ENCODE peak calls at places on chromosomes 2 and 18, in nine cellular contexts. A, L, U, T, M, E, O, Z and Y are unnamed samples.
A peak's percentile ranks its signal among the peaks of the same experiment; 100 is the strongest.

GRCh38 chr18:32530947-32531651 is 60.4 kb upstream of the GAREM1 start:
- DNase-seq in A (no peak), L (peak; percentile 78), U (no peak), T (no peak), M (no peak), E (peak; percentile 2), O (peak; percentile 51), Z (peak; percentile 36), Y (no peak)

GRCh38 chr2:118059919-118060478 is 28.3 kb upstream of the INSIG2 start:
- DNase-seq in A (no peak), L (no peak), U (no peak), T (no peak), M (no peak), E (no peak), O (peak; percentile 55), Z (peak; percentile 74), Y (no peak)

GRCh38 chr18:13451661-13452447 is 233.3 kb downstream of the LDLRAD4 start:
- DNase-seq in A (no peak), L (no peak), U (no peak), T (no peak), M (no peak), E (no peak), O (no peak), Z (no peak), Y (no peak)

GRCh38 chr2:126616606-126617069 is 39.3 kb upstream of the GYPC start:
- DNase-seq in A (no peak), L (no peak), U (no peak), T (no peak), M (no peak), E (no peak), O (no peak), Z (no peak), Y (no peak)

GRCh38 chr2:236568068-236568921 is 1.3 kb upstream of the ACKR3 start:
- DNase-seq in A (peak; percentile 69), L (no peak), U (peak; percentile 44), T (peak; percentile 48), M (peak; percentile 55), E (peak; percentile 64), O (no peak), Z (no peak), Y (no peak)

GRCh38 chr2:111923271-111923670 is 24.9 kb downstream of the MERTK start:
- DNase-seq in A (no peak), L (no peak), U (no peak), T (no peak), M (no peak), E (no peak), O (no peak), Z (peak; percentile 74), Y (no peak)

GRCh38 chr2:71925268-71926097 is 222.2 kb downstream of the CYP26B1 start:
- DNase-seq in A (no peak), L (peak; percentile 96), U (no peak), T (no peak), M (no peak), E (no peak), O (no peak), Z (no peak), Y (no peak)

GRCh38 chr2:119219873-119220272 is 3.8 kb upstream of the STEAP3 start:
- DNase-seq in A (no peak), L (no peak), U (no peak), T (no peak), M (no peak), E (no peak), O (no peak), Z (peak; percentile 62), Y (no peak)

GRCh38 chr2:28452534-28453081 is 43.3 kb upstream of the PLB1 start:
- DNase-seq in A (peak; percentile 74), L (peak; percentile 82), U (peak; percentile 85), T (peak; percentile 80), M (peak; percentile 75), E (peak; percentile 85), O (peak; percentile 56), Z (peak; percentile 27), Y (peak; percentile 49)

GRCh38 chr2:240930631-240931318 is 24.6 kb downstream of the CROCC2 start:
- DNase-seq in A (peak; percentile 7), L (no peak), U (no peak), T (peak; percentile 29), M (no peak), E (peak; percentile 1), O (no peak), Z (no peak), Y (no peak)

DNA sequence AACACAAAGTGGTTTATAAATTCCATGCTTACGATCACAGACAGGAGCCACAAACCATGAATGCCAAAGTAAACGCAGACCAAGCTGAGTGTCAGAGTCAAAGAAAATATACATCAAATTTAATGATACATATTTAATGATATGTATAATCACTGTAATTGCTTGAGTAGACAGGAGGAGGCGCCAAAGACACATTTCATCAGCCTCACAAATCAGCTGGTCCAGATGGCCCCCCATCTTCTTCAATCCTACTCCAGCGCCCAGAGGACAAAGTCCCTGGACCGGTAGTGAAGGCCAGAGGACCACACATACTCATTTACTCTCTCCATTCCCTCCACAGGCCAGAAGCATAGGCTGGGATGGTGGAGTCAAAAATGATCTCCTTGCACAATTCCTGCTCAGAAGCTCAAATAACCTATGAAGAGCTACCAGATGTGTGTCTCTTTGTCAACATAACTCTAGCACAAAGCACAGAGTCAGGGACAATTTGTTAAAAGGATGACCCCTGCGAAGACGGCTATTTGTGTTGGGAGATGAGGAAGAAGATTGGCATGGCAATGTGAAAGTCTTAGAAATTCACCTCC is 149.3 kb upstream of the PGAP1 start:
- DNase-seq in A (no peak), L (peak; percentile 52), U (no peak), T (no peak), M (no peak), E (no peak), O (peak; percentile 32), Z (no peak), Y (no peak)
- TF ChIP-seq CTCF in A (no peak), L (peak; percentile 50), U (peak; percentile 64), T (no peak), M (peak; percentile 14), E (peak; percentile 61), O (peak; percentile 41), Z (peak; percentile 47), Y (peak; percentile 38)

GRCh38 chr2:227862741-227863588 is 8.5 kb upstream of the DAW1 start:
- DNase-seq in A (no peak), L (peak; percentile 63), U (no peak), T (no peak), M (peak; percentile 34), E (peak; percentile 57), O (peak; percentile 97), Z (peak; percentile 83), Y (no peak)
- TF ChIP-seq CTCF in A (no peak), L (no peak), U (no peak), T (no peak), M (no peak), E (no peak), O (no peak), Z (peak; percentile 26), Y (no peak)

GRCh38 chr2:223545406-223545805 is 56.8 kb downstream of the SCG2 start:
- DNase-seq in A (no peak), L (no peak), U (no peak), T (no peak), M (no peak), E (no peak), O (no peak), Z (no peak), Y (no peak)
- TF ChIP-seq CTCF in A (no peak), L (no peak), U (no peak), T (no peak), M (no peak), E (no peak), O (no peak), Z (no peak), Y (no peak)

GRCh38 chr18:45014047-45014501 is 333.4 kb downstream of the SETBP1 start:
- DNase-seq in A (no peak), L (no peak), U (no peak), T (no peak), M (peak; percentile 45), E (peak; percentile 43), O (peak; percentile 73), Z (peak; percentile 82), Y (no peak)
- TF ChIP-seq CTCF in A (peak; percentile 12), L (no peak), U (peak; percentile 33), T (no peak), M (no peak), E (no peak), O (peak; percentile 34), Z (peak; percentile 33), Y (no peak)

DNA sequence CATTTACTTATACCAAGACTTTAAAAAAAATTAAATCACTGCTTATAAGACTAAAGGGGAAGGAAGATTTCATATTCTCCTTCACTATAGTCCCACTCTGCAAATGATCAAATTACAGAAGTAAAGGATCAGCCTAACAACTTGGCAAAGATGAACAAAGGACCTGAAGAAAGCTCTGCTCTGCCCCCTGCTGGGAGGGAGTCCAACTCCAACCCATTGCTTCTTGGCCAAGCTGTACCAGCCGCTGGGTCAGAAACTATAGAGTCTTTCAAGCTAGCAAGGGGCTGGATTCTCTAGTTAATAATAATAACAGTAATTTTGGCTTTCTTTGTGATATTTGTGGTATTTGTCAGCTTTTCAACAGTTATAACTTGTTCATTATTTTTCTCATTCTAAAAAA is 927.0 kb upstream of the CRIM1 start:
- DNase-seq in A (no peak), L (peak; percentile 62), U (peak; percentile 63), T (no peak), M (no peak), E (peak; percentile 40), O (peak; percentile 17), Z (no peak), Y (no peak)
- TF ChIP-seq CTCF in A (peak; percentile 38), L (peak; percentile 84), U (peak; percentile 76), T (peak; percentile 37), M (peak; percentile 10), E (peak; percentile 37), O (peak; percentile 45), Z (peak; percentile 28), Y (peak; percentile 45)

DNA sequence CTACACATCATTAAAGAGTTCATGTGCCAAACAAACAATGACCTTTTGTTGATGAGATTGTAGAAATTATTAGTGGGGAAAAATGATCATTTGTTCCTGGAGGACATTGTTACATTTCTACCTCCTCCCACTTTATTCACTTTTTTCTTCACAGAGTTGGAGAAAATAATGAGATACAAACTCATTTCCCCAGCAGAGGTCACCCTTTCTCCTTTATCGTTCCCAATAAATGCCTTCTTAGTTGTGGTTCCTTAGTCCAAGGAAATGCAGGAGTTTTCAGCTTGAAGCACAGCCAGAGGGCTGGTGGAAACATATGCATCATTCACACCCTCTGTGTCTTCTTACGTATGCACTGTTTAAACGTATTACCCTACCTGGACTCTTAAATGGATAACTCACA is 108.8 kb downstream of the SLC4A3 start:
- DNase-seq in A (no peak), L (peak; percentile 71), U (peak; percentile 47), T (no peak), M (no peak), E (peak; percentile 54), O (peak; percentile 84), Z (peak; percentile 81), Y (peak; percentile 33)
- TF ChIP-seq CTCF in A (peak; percentile 65), L (peak; percentile 34), U (peak; percentile 63), T (peak; percentile 31), M (peak; percentile 56), E (peak; percentile 67), O (peak; percentile 60), Z (peak; percentile 79), Y (peak; percentile 62)

DNA sequence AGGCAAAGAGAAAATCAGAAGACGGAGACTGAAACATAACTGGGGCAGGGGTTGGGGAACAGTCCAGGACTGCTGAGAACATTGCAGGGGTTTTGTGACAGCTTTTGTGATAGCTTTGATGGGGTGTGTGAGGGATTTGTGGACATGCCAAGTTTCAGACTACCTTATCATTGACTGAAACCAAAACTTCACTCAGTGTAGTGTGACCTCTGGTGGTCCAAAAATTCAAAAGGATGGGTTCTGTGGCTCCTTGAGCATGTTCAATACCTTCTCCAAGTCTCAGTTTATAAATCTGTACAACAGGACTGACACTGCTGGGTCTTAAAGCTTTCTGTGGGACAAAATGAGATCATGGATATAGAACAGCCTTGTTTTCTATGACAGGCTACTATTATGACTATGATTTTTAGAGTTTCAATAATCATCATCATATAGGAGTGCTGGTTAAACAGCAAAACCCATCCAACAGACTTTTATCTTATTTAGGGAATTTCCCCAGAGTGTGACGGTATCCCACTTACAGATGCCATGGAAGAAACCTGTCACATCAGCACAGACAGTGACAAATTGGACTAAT is 259.2 kb upstream of the SLC14A2 start:
- DNase-seq in A (no peak), L (no peak), U (no peak), T (no peak), M (no peak), E (no peak), O (no peak), Z (no peak), Y (no peak)
- TF ChIP-seq CTCF in A (peak; percentile 44), L (no peak), U (no peak), T (no peak), M (no peak), E (no peak), O (no peak), Z (no peak), Y (no peak)